ENCODE peak calls at places on chromosomes 6 and 20, in four cellular contexts. U is stimulated activated naive CD4-positive, alpha-beta T cell treated with Interleukin-2 at 50 U/mL for 16 hours; Y is mucosa of descending colon; S is activated CD8-positive, alpha-beta memory T cell treated with anti-CD3 and anti-CD28 coated beads for 48 hours. B is an unnamed sample.

GRCh38 chr6:89830385-89830809 is 717 bp downstream of the CASP8AP2 start:
- DNase-seq in S (no peak), Y (no peak), U (no peak), B (no peak)

GRCh38 chr6:143940011-143940597 is 68.0 kb downstream of the PLAGL1 start:
- DNase-seq in Y (no peak), U (peak; percentile 13), S (no peak), B (peak; percentile 48)

GRCh38 chr6:77650098-77650663 is 2.7 kb upstream of the MEI4 start:
- DNase-seq in Y (no peak), U (no peak), S (no peak), B (no peak)

GRCh38 chr6:27684264-27685211 is 211.6 kb upstream of the ZNF184 start:
- DNase-seq in Y (no peak), S (no peak), U (peak; percentile 29), B (peak; percentile 58)

GRCh38 chr6:24719125-24719931 is at the start of gene C6orf62:
- DNase-seq in Y (peak; percentile 56), S (no peak), U (peak; percentile 70), B (peak; percentile 39)

GRCh38 chr20:57714409-57715267 is 4.8 kb upstream of the PMEPA1 start:
- DNase-seq in Y (no peak), S (no peak), U (no peak), B (no peak)

GRCh38 chr6:53244958-53245357 is 96.3 kb upstream of the GCM1 start:
- DNase-seq in Y (peak; percentile 60), U (peak; percentile 10), S (no peak), B (peak; percentile 31)

GRCh38 chr20:33674294-33675126 is at the start of gene NECAB3:
- DNase-seq in S (no peak), Y (peak; percentile 86), U (peak; percentile 43), B (no peak)

GRCh38 chr20:38645318-38645717 is 43.7 kb downstream of the ARHGAP40 start:
- DNase-seq in S (no peak), Y (no peak), U (no peak), B (no peak)

B was measured in KG1.